ENCODE peak calls at places on chromosomes 5 and 9, in eight cellular contexts. One of them, this sample, is unnamed.

GRCh38 chr9:21605489-21605931 is 123.4 kb upstream of the IFNE start:
- DNase-seq in kidney tubule cell: peak
- DNase-seq in T1000: no peak
- DNase-seq in Right ventricle myocardium superior: no peak
- DNase-seq in left cardiac atrium: no peak
- DNase-seq in stimulated activated CD4-positive, alpha-beta T cell treated with anti-CD3 and anti-CD28 coated beads, TNF-alpha, amount 100 ng/mL, for 1 hour: no peak
- DNase-seq in RWPE1: no peak
- DNase-seq in EL: peak
- DNase-seq in this sample: peak

GRCh38 chr9:87067426-87067825 is 120.1 kb upstream of the GAS1 start:
- DNase-seq in kidney tubule cell: no peak
- DNase-seq in T1000: no peak
- DNase-seq in Right ventricle myocardium superior: no peak
- DNase-seq in left cardiac atrium: no peak
- DNase-seq in stimulated activated CD4-positive, alpha-beta T cell treated with anti-CD3 and anti-CD28 coated beads, TNF-alpha, amount 100 ng/mL, for 1 hour: no peak
- DNase-seq in RWPE1: no peak
- DNase-seq in EL: no peak
- DNase-seq in this sample: no peak

GRCh38 chr5:173327084-173327947 is 898 bp downstream of the STC2 start:
- DNase-seq in kidney tubule cell: peak
- DNase-seq in T1000: no peak
- DNase-seq in Right ventricle myocardium superior: no peak
- DNase-seq in left cardiac atrium: no peak
- DNase-seq in stimulated activated CD4-positive, alpha-beta T cell treated with anti-CD3 and anti-CD28 coated beads, TNF-alpha, amount 100 ng/mL, for 1 hour: no peak
- DNase-seq in RWPE1: peak
- DNase-seq in EL: peak
- DNase-seq in this sample: peak

GRCh38 chr5:11785771-11786342 is 118.4 kb downstream of the CTNND2 start:
- DNase-seq in kidney tubule cell: no peak
- DNase-seq in T1000: no peak
- DNase-seq in Right ventricle myocardium superior: no peak
- DNase-seq in left cardiac atrium: no peak
- DNase-seq in stimulated activated CD4-positive, alpha-beta T cell treated with anti-CD3 and anti-CD28 coated beads, TNF-alpha, amount 100 ng/mL, for 1 hour: no peak
- DNase-seq in RWPE1: no peak
- DNase-seq in EL: no peak
- DNase-seq in this sample: peak

GRCh38 chr5:146633273-146633672 is 117.3 kb upstream of the GPR151 start:
- DNase-seq in kidney tubule cell: no peak
- DNase-seq in T1000: no peak
- DNase-seq in Right ventricle myocardium superior: no peak
- DNase-seq in left cardiac atrium: no peak
- DNase-seq in stimulated activated CD4-positive, alpha-beta T cell treated with anti-CD3 and anti-CD28 coated beads, TNF-alpha, amount 100 ng/mL, for 1 hour: no peak
- DNase-seq in RWPE1: no peak
- DNase-seq in EL: no peak
- DNase-seq in this sample: no peak

GRCh38 chr5:145697251-145698016 is 137.7 kb downstream of the PRELID2 start:
- DNase-seq in kidney tubule cell: peak
- DNase-seq in T1000: no peak
- DNase-seq in Right ventricle myocardium superior: no peak
- DNase-seq in left cardiac atrium: no peak
- DNase-seq in stimulated activated CD4-positive, alpha-beta T cell treated with anti-CD3 and anti-CD28 coated beads, TNF-alpha, amount 100 ng/mL, for 1 hour: no peak
- DNase-seq in RWPE1: peak
- DNase-seq in EL: peak
- DNase-seq in this sample: peak

GRCh38 chr5:135047347-135047695 is 13.3 kb upstream of the PITX1 start:
- DNase-seq in kidney tubule cell: no peak
- DNase-seq in T1000: no peak
- DNase-seq in Right ventricle myocardium superior: no peak
- DNase-seq in left cardiac atrium: no peak
- DNase-seq in stimulated activated CD4-positive, alpha-beta T cell treated with anti-CD3 and anti-CD28 coated beads, TNF-alpha, amount 100 ng/mL, for 1 hour: no peak
- DNase-seq in RWPE1: no peak
- DNase-seq in EL: no peak
- DNase-seq in this sample: no peak

GRCh38 chr5:55421074-55421529 is 113.3 kb downstream of the MTREX start:
- DNase-seq in kidney tubule cell: peak
- DNase-seq in T1000: no peak
- DNase-seq in Right ventricle myocardium superior: no peak
- DNase-seq in left cardiac atrium: no peak
- DNase-seq in stimulated activated CD4-positive, alpha-beta T cell treated with anti-CD3 and anti-CD28 coated beads, TNF-alpha, amount 100 ng/mL, for 1 hour: no peak
- DNase-seq in RWPE1: no peak
- DNase-seq in EL: peak
- DNase-seq in this sample: no peak

GRCh38 chr9:8821910-8822666 is 1022.5 kb upstream of the DMAC1 start:
- DNase-seq in kidney tubule cell: peak
- DNase-seq in T1000: no peak
- DNase-seq in Right ventricle myocardium superior: no peak
- DNase-seq in left cardiac atrium: no peak
- DNase-seq in stimulated activated CD4-positive, alpha-beta T cell treated with anti-CD3 and anti-CD28 coated beads, TNF-alpha, amount 100 ng/mL, for 1 hour: no peak
- DNase-seq in RWPE1: no peak
- DNase-seq in EL: no peak
- DNase-seq in this sample: no peak